ENCODE peak calls at places on chromosomes 16 and 17, in six cellular contexts. H, I, B, C, V and P are unnamed samples.

GRCh38 chr17:78359216-78359935 is 501 bp downstream of the SOCS3 start:
- DNase-seq in H (no peak), I (peak), B (no peak), C (no peak), V (peak), P (no peak)

GRCh38 chr16:89507834-89508590 is at the start of gene SPG7:
- DNase-seq in H (peak), I (peak), B (peak), C (peak), V (peak), P (peak)

GRCh38 chr16:54657058-54657708 is 273.5 kb upstream of the IRX5 start:
- DNase-seq in H (no peak), I (no peak), B (no peak), C (no peak), V (peak), P (no peak)

GRCh38 chr16:10976663-10977062 is 32.3 kb downstream of the CLEC16A start:
- DNase-seq in H (no peak), I (no peak), B (no peak), C (no peak), V (no peak), P (no peak)

GRCh38 chr16:65429504-65430149 is 307.8 kb upstream of the CDH11 start:
- DNase-seq in H (no peak), I (no peak), B (no peak), C (no peak), V (no peak), P (no peak)

GRCh38 chr17:52383493-52384100 is 225.1 kb upstream of the CA10 start:
- DNase-seq in H (peak), I (no peak), B (peak), C (no peak), V (peak), P (no peak)

GRCh38 chr17:9132944-9133610 is 111.8 kb downstream of the NTN1 start:
- DNase-seq in H (no peak), I (no peak), B (no peak), C (no peak), V (no peak), P (no peak)

GRCh38 chr17:28493467-28493866 is 12.7 kb upstream of the FOXN1 start:
- DNase-seq in H (no peak), I (no peak), B (no peak), C (no peak), V (no peak), P (no peak)

GRCh38 chr17:57817299-57817698 is 32.5 kb downstream of the MRPS23 start:
- DNase-seq in H (no peak), I (no peak), B (no peak), C (no peak), V (no peak), P (no peak)

GRCh38 chr17:57823469-57824401 is 26.1 kb downstream of the MRPS23 start:
- DNase-seq in H (no peak), I (no peak), B (no peak), C (no peak), V (no peak), P (no peak)

GRCh38 chr17:57819273-57819672 is 30.6 kb downstream of the MRPS23 start:
- DNase-seq in H (no peak), I (no peak), B (no peak), C (no peak), V (no peak), P (no peak)

GRCh38 chr17:57818066-57818465 is 31.8 kb downstream of the MRPS23 start:
- DNase-seq in H (no peak), I (no peak), B (no peak), C (no peak), V (no peak), P (no peak)

GRCh38 chr17:57819867-57820266 is 30.0 kb downstream of the MRPS23 start:
- DNase-seq in H (no peak), I (no peak), B (no peak), C (no peak), V (no peak), P (no peak)
- TF ChIP-seq CTCF in H (no peak), I (no peak), B (no peak), C (no peak), V (no peak), P (no peak)

GRCh38 chr16:27921134-27921533 is 142.4 kb downstream of the GSG1L start:
- DNase-seq in H (no peak), I (no peak), B (no peak), C (no peak), V (no peak), P (no peak)

GRCh38 chr16:27922433-27922832 is 141.1 kb downstream of the GSG1L start:
- DNase-seq in H (no peak), I (no peak), B (no peak), C (no peak), V (no peak), P (no peak)

GRCh38 chr16:27917953-27918352 is 145.6 kb downstream of the GSG1L start:
- DNase-seq in H (no peak), I (no peak), B (no peak), C (no peak), V (no peak), P (no peak)

GRCh38 chr16:27918755-27919154 is 144.8 kb downstream of the GSG1L start:
- DNase-seq in H (no peak), I (no peak), B (no peak), C (no peak), V (no peak), P (no peak)

GRCh38 chr16:27920391-27920891 is 143.1 kb downstream of the GSG1L start:
- DNase-seq in H (no peak), I (no peak), B (peak), C (no peak), V (no peak), P (no peak)
- TF ChIP-seq CTCF in H (no peak), I (peak), B (no peak), C (no peak), V (no peak), P (no peak)

GRCh38 chr16:3872216-3872895 is 8.2 kb downstream of the CREBBP start:
- DNase-seq in H (no peak), I (no peak), B (no peak), C (no peak), V (no peak), P (no peak)

GRCh38 chr16:3865241-3865640 is 15.3 kb downstream of the CREBBP start:
- DNase-seq in H (no peak), I (no peak), B (no peak), C (no peak), V (no peak), P (no peak)

GRCh38 chr16:3866703-3867431 is 13.6 kb downstream of the CREBBP start:
- DNase-seq in H (no peak), I (no peak), B (no peak), C (no peak), V (no peak), P (no peak)

GRCh38 chr16:3868967-3869366 is 11.5 kb downstream of the CREBBP start:
- DNase-seq in H (no peak), I (no peak), B (no peak), C (no peak), V (no peak), P (no peak)

DNA sequence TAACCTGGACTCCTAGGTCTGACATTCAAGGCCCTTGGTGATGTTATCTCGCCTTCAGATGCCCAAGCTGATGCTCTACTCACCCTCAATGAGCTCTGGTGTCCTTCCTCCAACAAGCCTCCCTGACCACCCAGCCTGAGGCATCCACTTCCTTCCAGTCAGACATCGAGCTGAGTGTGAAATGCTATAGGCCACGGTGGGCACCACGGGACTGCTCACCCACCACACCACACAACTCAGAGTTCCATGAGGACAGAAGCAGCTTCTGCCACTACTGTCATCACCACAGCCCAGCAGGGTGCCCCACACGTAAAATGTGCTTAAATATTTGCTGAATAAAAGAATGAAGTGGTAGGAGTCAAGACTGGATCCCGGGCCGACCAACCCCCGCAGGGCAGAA is 12.0 kb downstream of the CREBBP start:
- DNase-seq in H (no peak), I (no peak), B (no peak), C (no peak), V (no peak), P (no peak)
- TF ChIP-seq CTCF in H (no peak), I (no peak), B (no peak), C (no peak), V (no peak), P (no peak)

DNA sequence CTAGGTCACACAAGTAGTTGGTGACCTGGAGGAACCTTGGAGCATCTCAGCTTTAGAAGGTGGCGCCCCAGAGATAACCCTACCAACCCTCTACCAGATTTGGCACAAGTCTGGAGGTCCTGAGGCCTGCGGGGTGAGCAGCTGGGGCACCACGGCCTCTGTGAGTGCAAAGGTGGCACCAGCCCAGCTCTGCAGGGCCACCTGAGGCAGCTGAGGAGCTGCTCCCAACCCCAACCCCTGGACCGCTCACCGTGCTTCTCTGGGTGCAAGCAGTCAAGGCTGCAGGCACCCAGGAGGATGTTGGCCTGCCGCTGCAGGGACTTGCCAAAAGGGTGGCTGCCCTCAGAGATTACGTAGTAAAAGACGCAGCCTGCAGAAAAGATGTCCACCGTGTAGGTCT is 28.4 kb upstream of the ICAM2 start:
- DNase-seq in H (no peak), I (peak), B (no peak), C (no peak), V (no peak), P (no peak)
- TF ChIP-seq CTCF in H (no peak), I (no peak), B (no peak), C (no peak), V (no peak), P (no peak)